ENCODE peak calls at places on chromosomes 12 and 14, in seven cellular contexts. X is HepG2; V is sigmoid colon; R is lung; H is cardiac muscle cell; G is psoas muscle; P is CD8-positive, alpha-beta T cell. W is an unnamed sample.

GRCh38 chr14:94051115-94051514 is 25.0 kb downstream of the OTUB2 start:
- DNase-seq in R (peak; percentile 27), P (no peak), V (peak; percentile 81), X (no peak), G (no peak), H (peak; percentile 65), W (peak; percentile 54)

GRCh38 chr12:49287876-49288275 is 7.1 kb upstream of the PRPH start:
- DNase-seq in V (peak; percentile 53), G (no peak), H (no peak), P (no peak), R (no peak), X (no peak), W (no peak)

GRCh38 chr12:108525681-108526080 is 10.6 kb downstream of the FICD start:
- DNase-seq in G (no peak), P (no peak), H (no peak), V (no peak), X (no peak), R (no peak), W (no peak)

GRCh38 chr14:64952598-64953309 is 10.2 kb upstream of the GPX2 start:
- DNase-seq in G (no peak), P (no peak), V (peak; percentile 4), X (no peak), R (no peak), H (no peak), W (no peak)

GRCh38 chr12:8655421-8655820 is 7.2 kb downstream of the MFAP5 start:
- DNase-seq in X (no peak), R (no peak), P (no peak), V (no peak), G (no peak), H (no peak), W (no peak)

GRCh38 chr14:21001218-21001617 is 2.1 kb downstream of the SLC39A2 start:
- DNase-seq in X (no peak), V (no peak), R (no peak), P (no peak), H (peak; percentile 35), G (no peak), W (no peak)

GRCh38 chr12:121916719-121917118 is 1.7 kb upstream of the CFAP251 start:
- DNase-seq in X (no peak), H (no peak), P (no peak), G (no peak), V (no peak), R (no peak), W (peak; percentile 18)

GRCh38 chr12:101804409-101804808 is 26.4 kb downstream of the GNPTAB start:
- DNase-seq in X (no peak), P (no peak), H (no peak), G (no peak), R (no peak), V (no peak), W (no peak)

GRCh38 chr14:93937519-93937918 is 10.4 kb downstream of the FAM181A start:
- DNase-seq in V (no peak), P (no peak), G (peak; percentile 52), H (no peak), R (no peak), X (no peak), W (no peak)

GRCh38 chr12:111248221-111248620 is 120.7 kb downstream of the PHETA1 start:
- DNase-seq in G (no peak), R (peak; percentile 29), V (no peak), H (peak; percentile 28), P (no peak), X (no peak), W (no peak)

GRCh38 chr14:68124885-68125731 is 305.5 kb downstream of the RAD51B start:
- DNase-seq in X (peak; percentile 20), H (no peak), V (no peak), G (no peak), R (no peak), P (no peak), W (no peak)

GRCh38 chr12:29640589-29641345 is 143.0 kb downstream of the TMTC1 start:
- DNase-seq in G (peak; percentile 24), H (no peak), X (peak; percentile 63), R (no peak), V (no peak), P (no peak), W (peak; percentile 66)

GRCh38 chr12:113424915-113425823 is 3.0 kb downstream of the SDSL start:
- DNase-seq in R (peak; percentile 50), H (peak; percentile 44), X (peak; percentile 16), P (peak; percentile 34), V (no peak), G (peak; percentile 45), W (peak; percentile 29)

GRCh38 chr14:30252800-30253425 is 306.0 kb upstream of the G2E3 start:
- DNase-seq in P (no peak), V (no peak), R (no peak), H (no peak), X (no peak), G (no peak), W (no peak)

GRCh38 chr14:87489196-87489819 is 503.7 kb downstream of the GALC start:
- DNase-seq in H (no peak), P (no peak), R (no peak), G (no peak), V (no peak), X (no peak), W (no peak)

GRCh38 chr12:95836185-95836609 is 22.6 kb upstream of the SNRPF start:
- DNase-seq in V (no peak), R (no peak), G (no peak), P (no peak), X (no peak), H (no peak), W (no peak)

DNA sequence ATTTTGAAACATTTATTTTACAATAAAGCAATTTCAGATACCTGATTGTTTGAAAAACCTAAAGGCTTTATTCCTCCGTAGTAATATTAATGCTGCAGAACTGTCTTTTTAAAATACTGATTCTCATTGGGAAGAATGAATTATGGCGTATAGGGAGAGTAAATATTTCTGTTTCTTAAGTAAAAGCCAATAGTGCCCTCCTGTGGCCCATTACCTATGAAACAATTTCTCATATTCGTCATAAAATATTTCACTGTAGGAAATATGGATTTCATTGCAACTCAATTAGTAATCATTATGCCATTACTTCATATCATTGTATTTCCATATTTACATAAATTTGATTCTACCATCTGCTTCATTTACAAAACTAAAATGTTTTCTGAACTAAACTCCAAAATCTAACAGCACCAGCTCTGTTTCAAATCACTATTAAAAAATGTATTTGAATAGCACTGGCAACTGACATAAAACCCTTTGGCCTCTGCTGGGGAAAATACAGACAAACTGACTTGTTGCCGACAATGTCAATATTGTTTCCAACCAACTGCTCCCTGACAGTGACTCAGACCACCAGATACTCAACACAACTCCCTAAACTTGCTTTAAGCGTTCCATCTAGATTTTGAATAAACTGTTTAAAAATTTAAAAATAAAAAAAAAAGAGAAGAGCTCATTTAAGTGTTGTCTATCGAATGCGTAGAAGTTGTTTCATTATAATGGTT is 290.3 kb downstream of the NAV3 start:
- DNase-seq in R (no peak), P (no peak), G (no peak), X (no peak), H (no peak), V (no peak), W (no peak)
- TF ChIP-seq CTCF in R (no peak), P (no peak), G (no peak), X (no peak), H (peak; percentile 40), V (no peak), W (no peak)

DNA sequence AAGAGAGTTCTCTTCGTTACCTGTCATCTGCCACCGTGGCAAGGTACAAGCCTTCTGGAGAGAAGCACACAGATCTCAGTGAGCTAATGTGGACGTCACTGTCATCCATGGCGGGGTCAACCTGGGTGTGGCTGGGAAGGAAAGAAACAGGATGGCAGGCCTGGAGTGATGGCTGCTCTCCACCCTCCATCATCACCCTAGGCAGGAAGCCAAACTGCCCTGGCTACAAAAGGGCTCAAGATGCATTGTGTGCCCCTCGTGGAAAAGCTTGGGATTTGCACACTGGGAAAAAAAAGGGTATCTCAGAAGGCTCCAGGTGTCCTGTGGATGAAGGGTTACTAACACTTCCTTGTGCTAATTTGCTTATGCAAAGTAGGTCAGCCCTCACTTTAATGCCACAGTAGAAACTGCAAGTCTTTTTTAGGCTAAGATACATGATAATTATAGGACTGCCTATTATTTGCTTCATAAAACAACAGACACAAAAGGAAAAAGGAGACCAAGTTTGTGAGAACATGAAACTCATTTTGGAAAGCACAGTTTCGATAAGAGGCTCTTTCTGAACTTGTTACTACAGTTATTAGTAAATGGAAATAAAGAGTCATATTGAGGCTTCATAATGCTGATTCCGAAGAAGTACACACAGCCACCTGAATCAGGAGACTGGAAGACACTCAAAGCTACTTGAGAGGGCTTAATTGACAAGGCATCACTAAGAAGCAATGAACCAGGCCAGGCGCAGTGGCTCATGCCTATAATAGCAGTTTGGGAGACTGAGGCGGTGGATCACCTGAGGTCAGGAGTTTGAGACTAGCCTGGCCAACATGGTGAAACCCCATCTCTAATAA is 18.9 kb downstream of the RFC5 start:
- DNase-seq in G (no peak), R (no peak), V (no peak), P (no peak), X (no peak), H (no peak), W (no peak)
- H3K36me3 ChIP-seq in G (peaks cover 100% of the 10 kb centered on the region), R (peaks cover 48% of the 10 kb centered on the region), V (peaks cover 63% of the 10 kb centered on the region), P (peaks cover 51% of the 10 kb centered on the region), X (peaks cover 21% of the 10 kb centered on the region), H (peaks cover 51% of the 10 kb centered on the region), W (peaks cover 6% of the 10 kb centered on the region)

DNA sequence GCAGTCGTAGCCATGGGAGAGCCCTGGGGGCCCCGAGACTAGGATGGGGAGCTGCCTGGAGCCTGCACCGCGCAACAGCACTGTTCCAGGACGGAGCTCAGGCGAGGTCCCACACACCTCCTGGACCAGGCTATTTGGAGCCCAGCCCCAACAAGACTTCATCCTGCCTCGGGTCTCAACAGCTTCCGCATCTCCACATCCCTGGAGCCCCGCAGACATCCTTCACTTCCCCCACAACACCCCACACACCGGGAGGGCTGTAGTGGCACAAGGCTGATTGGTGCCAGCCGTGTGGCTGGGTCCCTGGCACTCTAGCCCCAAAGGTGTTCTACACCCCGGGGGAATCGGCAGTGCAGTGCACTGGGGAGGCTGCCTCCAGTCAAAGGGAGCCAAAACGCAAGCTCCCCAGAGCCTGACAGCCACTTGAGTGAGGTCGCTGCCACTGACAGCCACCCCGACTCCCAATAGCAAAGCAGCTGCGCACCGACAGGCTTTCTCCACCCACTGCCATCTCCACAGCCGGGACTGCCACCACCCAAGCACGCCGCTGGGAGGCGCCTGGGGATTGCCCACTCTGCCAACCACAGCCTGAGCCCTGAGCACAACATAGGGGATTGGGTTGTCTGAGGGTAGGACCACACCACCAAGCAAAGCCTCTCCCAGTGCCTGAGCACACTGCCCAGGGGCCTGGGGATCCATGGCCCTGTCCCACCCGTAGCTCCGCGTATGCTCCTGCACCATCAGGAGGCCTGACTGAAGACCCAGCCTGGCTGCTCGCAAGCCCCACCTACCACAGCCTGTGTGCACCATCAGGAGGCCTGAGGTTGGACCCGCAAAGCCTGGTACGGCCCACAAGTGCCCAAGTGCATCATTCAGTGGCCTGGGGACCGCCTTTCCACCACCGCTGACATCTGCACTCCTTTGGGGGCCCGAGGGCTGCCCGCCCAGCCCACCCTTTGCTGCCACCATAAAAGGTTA is 13.2 kb upstream of the KLRF1 start:
- DNase-seq in H (peak; percentile 66), P (peak; percentile 92), R (peak; percentile 82), X (peak; percentile 9), V (peak; percentile 77), G (peak; percentile 74), W (peak; percentile 79)
- TF ChIP-seq CTCF in H (peak; percentile 96), P (peak; percentile 82), R (peak; percentile 87), X (peak; percentile 90), V (peak; percentile 20), G (peak; percentile 54), W (peak; percentile 76)

DNA sequence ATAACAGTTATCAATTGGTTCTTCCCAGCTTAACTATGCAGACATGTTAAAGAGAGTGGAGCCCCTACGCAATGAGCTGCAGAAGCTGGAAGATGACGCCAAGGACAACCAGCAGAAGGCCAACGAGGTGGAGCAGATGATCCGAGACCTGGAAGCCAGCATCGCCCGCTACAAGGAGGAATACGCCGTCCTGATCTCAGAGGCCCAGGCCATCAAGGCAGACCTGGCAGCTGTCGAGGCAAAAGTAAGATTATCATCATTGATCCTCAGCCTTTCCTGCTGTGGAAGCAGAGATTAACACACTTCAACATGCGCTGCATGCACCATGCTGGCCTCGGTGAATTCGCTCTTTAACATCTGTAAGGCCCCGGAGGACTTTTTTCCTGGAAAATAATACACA is 53.6 kb downstream of the HSP90AA1 start:
- DNase-seq in G (no peak), R (no peak), H (no peak), V (no peak), X (no peak), P (no peak), W (no peak)
- H3K36me3 ChIP-seq in G (peaks cover 100% of the 10 kb centered on the region), R (peaks cover 69% of the 10 kb centered on the region), H (peaks cover 92% of the 10 kb centered on the region), V (peaks cover 93% of the 10 kb centered on the region), X (peaks cover 55% of the 10 kb centered on the region), P (peaks cover 64% of the 10 kb centered on the region), W (peaks cover 100% of the 10 kb centered on the region)

W was measured in heart right ventricle.